ENCODE peak calls at places on chromosomes 6 and 20, in seven cellular contexts. A is dorsolateral prefrontal cortex, I is astrocyte of the cerebellum, O is upper lobe of right lung, R is GM13977, X is brain microvascular endothelial cell, F is uterus. Z is an unnamed sample.

GRCh38 chr6:30816791-30817739 is 67.3 kb upstream of the DDR1 start:
- DNase-seq in A (no peak), I (no peak), O (no peak), R (peak; percentile 63), X (no peak), F (no peak), Z (peak; percentile 70)

GRCh38 chr6:132715204-132715603 is 1.3 kb upstream of the VNN1 start:
- DNase-seq in A (peak; percentile 4), I (no peak), O (no peak), R (no peak), X (peak; percentile 74), F (no peak), Z (no peak)

GRCh38 chr6:117482240-117483003 is at the start of gene DCBLD1:
- DNase-seq in A (peak; percentile 30), I (no peak), O (peak; percentile 92), R (peak; percentile 91), X (peak; percentile 56), F (peak; percentile 60), Z (peak; percentile 90)

GRCh38 chr6:154815938-154816820 is 83.0 kb downstream of the SCAF8 start:
- DNase-seq in A (no peak), I (peak; percentile 16), O (no peak), R (no peak), X (peak; percentile 25), F (no peak), Z (no peak)

GRCh38 chr6:104855507-104855906 is 4.2 kb downstream of the HACE1 start:
- DNase-seq in A (no peak), I (no peak), O (no peak), R (no peak), X (no peak), F (no peak), Z (no peak)

GRCh38 chr6:113464536-113464935 is 392.6 kb upstream of the MARCKS start:
- DNase-seq in A (no peak), I (no peak), O (no peak), R (no peak), X (no peak), F (no peak), Z (no peak)

GRCh38 chr6:79614326-79615285 is 16.5 kb upstream of the SH3BGRL2 start:
- DNase-seq in A (no peak), I (no peak), O (no peak), R (no peak), X (no peak), F (no peak), Z (no peak)

GRCh38 chr6:154548130-154548830 is 37.8 kb upstream of the CNKSR3 start:
- DNase-seq in A (no peak), I (peak; percentile 23), O (no peak), R (no peak), X (peak; percentile 40), F (peak; percentile 47), Z (no peak)

GRCh38 chr6:25439368-25439767 is 160.2 kb downstream of the CARMIL1 start:
- DNase-seq in A (no peak), I (no peak), O (no peak), R (no peak), X (no peak), F (no peak), Z (no peak)

GRCh38 chr6:74356385-74356784 is 660.4 kb downstream of the CD109 start:
- DNase-seq in A (no peak), I (no peak), O (no peak), R (no peak), X (peak; percentile 17), F (no peak), Z (no peak)

GRCh38 chr6:37838209-37838921 is 18.8 kb downstream of the ZFAND3 start:
- DNase-seq in A (no peak), I (no peak), O (no peak), R (no peak), X (no peak), F (no peak), Z (no peak)

GRCh38 chr20:2713285-2713684 is 20.7 kb downstream of the EBF4 start:
- DNase-seq in A (no peak), I (no peak), O (no peak), R (no peak), X (no peak), F (no peak), Z (no peak)
- TF ChIP-seq CTCF in A (no peak), I (peak; percentile 6), O (peak; percentile 21), R (peak; percentile 41), X (peak; percentile 27), F (no peak), Z (peak; percentile 21)

GRCh38 chr6:42396720-42397119 is 55.0 kb downstream of the TRERF1 start:
- DNase-seq in A (no peak), I (no peak), O (no peak), R (no peak), X (no peak), F (no peak), Z (no peak)
- TF ChIP-seq CTCF in A (no peak), I (no peak), O (no peak), R (no peak), X (peak; percentile 14), F (no peak), Z (no peak)

DNA sequence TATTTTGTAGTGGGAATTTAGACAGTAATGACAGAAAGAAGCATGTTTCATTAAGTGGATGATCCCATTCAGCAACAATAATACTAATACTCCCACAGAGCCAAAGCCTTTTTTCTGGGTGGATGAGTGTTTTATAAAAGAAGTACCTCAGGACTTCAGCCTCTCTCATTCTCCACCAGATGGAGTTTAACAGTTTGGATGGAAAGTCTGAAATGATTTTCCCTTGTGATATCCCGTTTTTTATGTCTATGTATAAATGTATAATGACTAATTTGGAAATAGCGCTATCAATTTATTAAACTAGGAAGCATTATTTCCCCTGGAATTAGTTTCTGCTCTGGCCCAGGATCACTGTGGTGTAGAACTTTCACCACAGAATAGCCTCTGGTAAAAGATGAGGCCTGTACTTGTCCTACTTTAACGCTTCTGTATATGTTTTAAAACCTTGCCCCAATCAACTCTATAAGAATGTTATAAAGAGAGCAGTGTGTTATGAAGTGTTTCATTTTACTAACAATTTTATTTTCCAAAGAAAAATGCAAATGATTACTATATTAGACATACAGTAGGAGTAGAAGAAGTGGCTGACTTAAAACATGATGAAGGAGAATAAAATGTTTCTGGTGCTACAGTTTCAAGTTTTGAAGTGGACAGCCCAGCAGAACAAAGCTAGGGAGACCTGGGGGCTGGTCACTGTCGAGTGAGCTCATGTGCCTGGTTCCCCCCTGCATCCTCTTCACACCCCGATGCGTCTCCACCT is 135.6 kb downstream of the HIVEP1 start:
- DNase-seq in A (no peak), I (no peak), O (no peak), R (no peak), X (no peak), F (no peak), Z (no peak)
- TF ChIP-seq CTCF in A (peak; percentile 23), I (no peak), O (no peak), R (no peak), X (peak; percentile 49), F (no peak), Z (no peak)

GRCh38 chr6:10759312-10759839 is 11.8 kb downstream of the TMEM14B start:
- DNase-seq in A (no peak), I (peak; percentile 87), O (no peak), R (no peak), X (peak; percentile 82), F (no peak), Z (peak; percentile 18)
- TF ChIP-seq CTCF in A (peak; percentile 44), I (peak; percentile 63), O (peak; percentile 42), R (peak; percentile 46), X (peak; percentile 60), F (peak; percentile 16), Z (peak; percentile 11)

GRCh38 chr6:53413326-53413725 is 64.6 kb upstream of the ELOVL5 start:
- DNase-seq in A (no peak), I (peak; percentile 52), O (no peak), R (no peak), X (no peak), F (no peak), Z (no peak)

GRCh38 chr6:53412316-53412715 is 63.6 kb upstream of the ELOVL5 start:
- DNase-seq in A (no peak), I (no peak), O (no peak), R (no peak), X (no peak), F (no peak), Z (no peak)

GRCh38 chr6:53418288-53418687 is 69.5 kb upstream of the ELOVL5 start:
- DNase-seq in A (no peak), I (no peak), O (no peak), R (no peak), X (no peak), F (no peak), Z (no peak)

GRCh38 chr6:53412751-53413150 is 64.0 kb upstream of the ELOVL5 start:
- DNase-seq in A (no peak), I (no peak), O (no peak), R (no peak), X (no peak), F (no peak), Z (no peak)

DNA sequence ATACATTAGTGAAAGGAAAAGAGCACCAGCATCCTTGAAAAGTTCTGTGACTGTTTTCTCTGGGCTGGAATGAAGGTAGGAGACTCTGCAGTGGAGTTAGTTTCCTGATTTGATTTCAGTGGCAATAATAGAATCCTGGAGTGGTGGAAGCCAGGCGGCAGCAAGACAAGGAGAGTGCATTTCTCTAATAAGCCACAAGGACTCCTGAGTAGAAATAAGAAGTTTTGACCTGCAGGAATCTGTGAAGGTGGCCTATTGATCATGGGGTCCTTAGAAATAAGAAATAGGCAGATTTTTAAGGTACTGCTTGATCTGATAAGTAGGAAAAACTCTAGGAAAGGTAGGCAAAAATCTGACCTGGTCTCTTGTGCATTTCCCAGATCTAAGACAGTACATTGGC is 68.4 kb upstream of the ELOVL5 start:
- DNase-seq in A (no peak), I (no peak), O (no peak), R (no peak), X (no peak), F (no peak), Z (no peak)
- TF ChIP-seq CTCF in A (no peak), I (no peak), O (no peak), R (no peak), X (peak; percentile 23), F (no peak), Z (no peak)

GRCh38 chr20:53693265-53693871 is 99.7 kb upstream of the ZNF217 start:
- DNase-seq in A (no peak), I (no peak), O (no peak), R (no peak), X (no peak), F (no peak), Z (peak; percentile 22)
- TF ChIP-seq CTCF in A (no peak), I (no peak), O (no peak), R (no peak), X (no peak), F (no peak), Z (no peak)

GRCh38 chr6:1552296-1552761 is 57.4 kb upstream of the FOXC1 start:
- DNase-seq in A (no peak), I (no peak), O (no peak), R (peak; percentile 72), X (peak; percentile 13), F (no peak), Z (peak; percentile 53)
- TF ChIP-seq CTCF in A (peak; percentile 30), I (peak; percentile 29), O (peak; percentile 23), R (peak; percentile 39), X (peak; percentile 60), F (no peak), Z (no peak)

Z was measured in GM20000.